ENCODE peak calls at places on chromosomes 4 and X, in seven cellular contexts. V, B, U, R, C, P and H are unnamed samples.

GRCh38 chr4:40228497-40229365 is 31.9 kb downstream of the RHOH start:
- DNase-seq in U (no peak), P (peak; percentile 39), C (peak; percentile 82), B (no peak), V (no peak), R (no peak), H (no peak)

GRCh38 chr4:168440442-168441264 is 39.6 kb downstream of the DDX60L start:
- DNase-seq in B (no peak), V (no peak), R (no peak), U (peak; percentile 62), P (no peak), C (no peak), H (peak; percentile 12)

GRCh38 chr4:47531241-47531953 is 46.3 kb downstream of the ATP10D start:
- DNase-seq in U (peak; percentile 90), V (no peak), P (no peak), C (peak; percentile 51), R (no peak), B (peak; percentile 21), H (no peak)

GRCh38 chr4:145216532-145216931 is 36.1 kb upstream of the OTUD4 start:
- DNase-seq in U (peak; percentile 44), P (no peak), R (no peak), V (no peak), C (no peak), B (no peak), H (no peak)

GRCh38 chrX:38166478-38167083 is 54.1 kb downstream of the SRPX start:
- DNase-seq in B (no peak), V (no peak), U (peak; percentile 26), R (no peak), C (no peak), P (peak; percentile 12), H (no peak)

GRCh38 chrX:111199505-111199904 is 70.8 kb downstream of the CAPN6 start:
- DNase-seq in R (no peak), V (no peak), B (no peak), U (no peak), P (no peak), C (no peak), H (no peak)

GRCh38 chr4:68498413-68499007 is 51.2 kb downstream of the TMPRSS11E start:
- DNase-seq in V (no peak), B (peak; percentile 50), U (peak; percentile 62), P (peak; percentile 29), C (peak; percentile 86), R (no peak), H (peak; percentile 15)

GRCh38 chrX:111181883-111182400 is 86.0 kb downstream of the PAK3 start:
- DNase-seq in P (no peak), U (no peak), R (no peak), C (no peak), B (peak; percentile 43), V (no peak), H (no peak)

GRCh38 chr4:73704314-73705055 is 35.9 kb upstream of the CXCL8 start:
- DNase-seq in U (peak; percentile 100), R (no peak), C (no peak), V (peak; percentile 76), B (no peak), P (peak; percentile 28), H (peak; percentile 80)

GRCh38 chr4:32172761-32173160 is 1452.6 kb downstream of the PCDH7 start:
- DNase-seq in U (peak; percentile 21), R (no peak), C (no peak), V (no peak), B (no peak), P (no peak), H (no peak)

GRCh38 chrX:42096262-42096939 is 173.0 kb upstream of the CASK start:
- DNase-seq in B (no peak), U (peak; percentile 96), V (no peak), C (no peak), P (no peak), R (no peak), H (no peak)

GRCh38 chr4:141131738-141132688 is 1.3 kb downstream of the RNF150 start:
- DNase-seq in V (no peak), R (peak; percentile 67), C (peak; percentile 74), U (peak; percentile 20), B (peak; percentile 31), P (no peak), H (peak; percentile 16)

GRCh38 chr4:15239866-15240265 is 188.0 kb upstream of the C1QTNF7 start:
- DNase-seq in C (no peak), P (no peak), B (no peak), R (no peak), V (no peak), U (peak; percentile 32), H (no peak)

GRCh38 chr4:146061610-146062324 is 113.8 kb upstream of the LSM6 start:
- DNase-seq in U (no peak), P (no peak), B (no peak), C (no peak), V (no peak), R (no peak), H (no peak)

GRCh38 chr4:165379662-165380061 is 854 bp downstream of the CPE start:
- DNase-seq in U (no peak), B (no peak), C (peak; percentile 90), R (no peak), P (no peak), V (no peak), H (no peak)

GRCh38 chr4:143700420-143701352 is at the start of gene FREM3:
- DNase-seq in P (no peak), V (no peak), U (no peak), C (peak; percentile 84), B (peak; percentile 20), R (peak; percentile 75), H (no peak)

GRCh38 chr4:163922302-163922701 is 427.8 kb downstream of the TMA16 start:
- DNase-seq in U (no peak), P (no peak), C (no peak), V (no peak), B (no peak), R (no peak), H (peak; percentile 8)

DNA sequence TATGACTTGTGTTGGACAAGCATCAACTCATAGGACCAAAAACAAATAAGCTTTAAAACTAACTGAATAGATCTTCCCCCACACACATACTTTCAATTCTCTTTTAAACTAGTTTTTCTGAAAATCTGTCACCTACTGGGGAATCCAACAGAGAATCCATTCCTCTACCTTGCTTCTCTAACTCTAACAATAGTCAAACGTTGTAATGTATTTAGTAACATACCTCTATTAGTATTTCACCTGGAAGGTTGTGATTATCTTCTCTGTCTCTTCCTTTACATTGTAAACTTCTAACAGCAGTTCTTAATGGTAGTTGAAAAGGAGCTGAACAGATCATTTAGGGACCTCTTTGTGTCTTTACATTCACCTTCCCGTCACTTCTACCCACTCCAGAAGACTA is 337.1 kb upstream of the FAM241A start:
- DNase-seq in U (no peak), P (no peak), C (no peak), R (no peak), B (no peak), V (no peak), H (no peak)
- H3K9me3 ChIP-seq in U (no peaks in the 10 kb centered on the region), P (no peaks in the 10 kb centered on the region), C (no peaks in the 10 kb centered on the region), R (no peaks in the 10 kb centered on the region), B (no peaks in the 10 kb centered on the region), V (no peaks in the 10 kb centered on the region), H (no peaks in the 10 kb centered on the region)

GRCh38 chr4:3524920-3525319 is 7.3 kb downstream of the LRPAP1 start:
- DNase-seq in P (no peak), C (peak; percentile 42), U (no peak), R (peak; percentile 60), V (no peak), B (no peak), H (no peak)

GRCh38 chr4:3527101-3527913 is 4.9 kb downstream of the LRPAP1 start:
- DNase-seq in C (peak; percentile 45), V (no peak), U (no peak), B (no peak), R (peak; percentile 60), P (no peak), H (no peak)

GRCh38 chr4:3525532-3526430 is 6.4 kb downstream of the LRPAP1 start:
- DNase-seq in V (no peak), R (peak; percentile 42), C (peak; percentile 41), U (no peak), P (no peak), B (no peak), H (no peak)

GRCh38 chr4:3527914-3528876 is 4.0 kb downstream of the LRPAP1 start:
- DNase-seq in B (no peak), V (no peak), R (peak; percentile 65), P (no peak), U (no peak), C (peak; percentile 42), H (no peak)

DNA sequence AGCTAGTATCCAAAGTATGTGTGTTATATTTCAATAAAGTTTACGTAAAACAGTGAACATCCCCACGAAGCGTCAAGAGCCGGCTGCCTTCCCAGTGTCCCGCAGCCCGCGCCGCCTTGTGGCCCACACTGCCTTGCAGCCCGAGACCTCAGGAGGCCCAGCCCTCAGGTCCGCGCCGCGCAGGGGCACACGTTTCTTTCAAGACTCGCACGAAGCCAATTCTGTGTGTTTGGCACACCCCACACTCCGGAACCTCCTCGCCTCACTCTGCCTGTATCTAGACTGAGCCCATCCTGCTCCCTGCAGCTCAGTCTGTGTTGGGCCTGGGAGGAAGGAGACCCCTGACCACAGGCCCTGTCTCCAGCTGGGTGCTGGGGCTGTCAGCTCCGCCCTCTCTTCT is 5.8 kb downstream of the LRPAP1 start:
- DNase-seq in B (no peak), R (peak; percentile 36), P (no peak), C (no peak), V (no peak), U (no peak), H (no peak)
- H3K36me3 ChIP-seq in B (peaks cover 33% of the 10 kb centered on the region), R (peaks cover 19% of the 10 kb centered on the region), P (peaks cover 62% of the 10 kb centered on the region), C (peaks cover 38% of the 10 kb centered on the region), V (peaks cover 33% of the 10 kb centered on the region), U (peaks cover 38% of the 10 kb centered on the region), H (no peaks in the 10 kb centered on the region)

GRCh38 chr4:109435635-109436034 is 2.0 kb downstream of the SEC24B start:
- DNase-seq in U (no peak), P (no peak), C (no peak), B (no peak), V (no peak), R (no peak), H (no peak)
- H3K4me3 ChIP-seq in U (no peak overlapping the region), P (peak overlapping the region; percentile 74), C (peak overlapping the region; percentile 99), B (no peak overlapping the region), V (peak overlapping the region; percentile 83), R (peak overlapping the region; percentile 86), H (peak overlapping the region; percentile 63)

GRCh38 chr4:24121395-24122175 is 231.7 kb upstream of the PPARGC1A start:
- DNase-seq in B (no peak), C (peak; percentile 58), U (peak; percentile 56), R (no peak), P (no peak), V (no peak), H (no peak)

GRCh38 chr4:24116107-24116506 is 226.3 kb upstream of the PPARGC1A start:
- DNase-seq in P (no peak), C (no peak), U (no peak), B (no peak), R (no peak), V (no peak), H (no peak)

GRCh38 chr4:24115101-24115500 is 225.3 kb upstream of the PPARGC1A start:
- DNase-seq in U (no peak), V (no peak), P (no peak), B (no peak), R (no peak), C (no peak), H (no peak)

GRCh38 chr4:24114444-24114843 is 224.6 kb upstream of the PPARGC1A start:
- DNase-seq in B (no peak), V (no peak), P (no peak), C (no peak), U (no peak), R (no peak), H (no peak)

DNA sequence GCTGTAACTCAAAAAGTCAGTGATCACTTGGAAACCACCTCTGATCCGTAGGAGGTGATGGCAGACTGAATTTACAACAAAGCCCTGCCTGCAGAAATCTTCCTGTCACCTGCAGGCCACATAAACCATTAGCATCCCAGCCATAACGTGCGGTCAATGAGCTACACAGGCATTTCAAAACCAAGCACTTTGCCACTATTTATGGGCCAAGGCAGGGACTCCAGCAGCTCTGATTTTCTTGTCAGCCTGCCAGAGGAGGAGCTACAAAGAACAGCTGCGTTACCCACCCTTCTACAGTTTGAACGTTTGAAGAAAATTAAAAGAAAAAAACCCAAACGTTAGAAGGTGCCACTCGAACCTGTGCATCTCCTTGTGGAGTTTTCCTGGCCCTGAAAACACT is 228.2 kb upstream of the PPARGC1A start:
- DNase-seq in B (no peak), C (no peak), U (peak; percentile 28), P (no peak), V (no peak), R (no peak), H (no peak)
- H3K9me3 ChIP-seq in B (no peaks in the 10 kb centered on the region), C (no peaks in the 10 kb centered on the region), U (no peaks in the 10 kb centered on the region), P (no peaks in the 10 kb centered on the region), V (no peaks in the 10 kb centered on the region), R (no peaks in the 10 kb centered on the region), H (no peaks in the 10 kb centered on the region)